ENCODE peak calls at places on chromosomes 13 and 19, in eight cellular contexts. A is endothelial cell of umbilical vein, E is H9, Z is astrocyte, H is PC-3, G is neural progenitor cell, I is H1, B is OCI-LY7. K is an unnamed sample.

GRCh38 chr13:45238945-45239795 is 38.3 kb upstream of the KCTD4 start:
- DNase-seq in A (no peak), E (no peak), Z (peak; percentile 70), H (no peak), G (no peak), I (no peak), B (no peak), K (peak; percentile 85)

GRCh38 chr19:16435999-16436650 is 35.6 kb downstream of the EPS15L1 start:
- DNase-seq in A (peak; percentile 93), E (no peak), Z (peak; percentile 46), H (no peak), G (no peak), I (no peak), B (no peak), K (peak; percentile 37)

GRCh38 chr13:98324105-98324504 is 147.0 kb upstream of the RNF113B start:
- DNase-seq in A (peak; percentile 12), E (no peak), Z (peak; percentile 31), H (no peak), G (no peak), I (no peak), B (no peak), K (peak; percentile 49)

GRCh38 chr13:26324867-26325266 is 70.9 kb downstream of the CDK8 start:
- DNase-seq in A (peak; percentile 21), E (no peak), Z (peak; percentile 32), H (no peak), G (no peak), I (no peak), B (no peak), K (no peak)

GRCh38 chr19:16571689-16572331 is 405 bp downstream of the SLC35E1 start:
- DNase-seq in A (peak; percentile 46), E (no peak), Z (no peak), H (peak; percentile 31), G (no peak), I (no peak), B (peak; percentile 62), K (peak; percentile 92)

GRCh38 chr19:55622242-55622969 is 2.0 kb downstream of the ZNF784 start:
- DNase-seq in A (no peak), E (no peak), Z (no peak), H (no peak), G (no peak), I (no peak), B (no peak), K (peak; percentile 67)

GRCh38 chr19:47641891-47642485 is 33.1 kb downstream of the BICRA start:
- DNase-seq in A (no peak), E (no peak), Z (no peak), H (no peak), G (no peak), I (no peak), B (no peak), K (no peak)

GRCh38 chr13:45658586-45659235 is 43.2 kb upstream of the ERICH6B start:
- DNase-seq in A (no peak), E (no peak), Z (peak; percentile 91), H (peak; percentile 69), G (no peak), I (no peak), B (no peak), K (peak; percentile 17)

GRCh38 chr19:44635581-44636438 is 7.9 kb upstream of the PVR start:
- DNase-seq in A (no peak), E (no peak), Z (peak; percentile 50), H (peak; percentile 64), G (no peak), I (no peak), B (no peak), K (peak; percentile 81)

GRCh38 chr13:98495627-98496238 is 81.2 kb downstream of the STK24 start:
- DNase-seq in A (no peak), E (no peak), Z (no peak), H (no peak), G (peak; percentile 48), I (no peak), B (no peak), K (no peak)

GRCh38 chr19:50796128-50796633 is 6.0 kb downstream of the ACP4 start:
- DNase-seq in A (no peak), E (no peak), Z (no peak), H (peak; percentile 33), G (no peak), I (no peak), B (peak; percentile 37), K (peak; percentile 77)
- TF ChIP-seq CTCF in A (no peak), E (peak; percentile 31), Z (no peak), H (peak; percentile 39), G (no peak), I (peak; percentile 15), B (peak; percentile 59), K (no peak)

DNA sequence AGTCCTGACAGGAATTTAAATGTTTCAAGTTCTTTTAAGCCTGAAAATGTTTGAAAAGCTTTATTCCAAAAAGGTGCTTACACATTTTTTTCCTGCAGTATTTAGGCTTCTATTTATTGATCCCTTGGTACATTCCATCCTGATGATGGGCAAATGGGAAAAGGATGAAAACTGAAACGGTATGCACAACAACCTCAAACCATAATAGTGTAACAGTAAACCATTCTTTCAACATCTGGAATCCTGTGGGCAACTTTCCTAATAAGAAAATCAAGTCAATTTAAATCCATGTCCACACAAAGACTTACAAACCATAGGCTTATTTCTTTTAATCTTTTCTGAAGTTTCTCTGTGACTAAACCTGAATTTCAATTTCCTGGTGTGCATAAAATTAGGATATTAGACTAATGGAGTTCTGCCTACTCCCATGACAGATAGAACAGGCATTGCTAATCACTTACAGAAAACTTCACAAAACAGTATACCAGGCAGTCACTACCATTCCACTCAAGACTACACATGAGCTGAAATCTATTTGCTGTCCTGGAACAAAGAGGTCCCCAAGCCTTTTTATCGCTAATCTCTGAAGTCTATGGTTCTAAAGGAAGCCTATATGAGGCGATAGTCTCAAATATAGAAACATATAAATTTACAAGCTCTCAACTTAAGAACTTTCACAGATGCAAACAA is 103.3 kb downstream of the DLEU7 start:
- DNase-seq in A (no peak), E (no peak), Z (peak; percentile 24), H (no peak), G (no peak), I (no peak), B (no peak), K (no peak)
- H3K4me2 ChIP-seq in A (no peak overlapping the region), E (no peak overlapping the region), Z (no peak overlapping the region), H (no peak overlapping the region), G (no peak overlapping the region), I (no peak overlapping the region), B (no peak overlapping the region), K (no peak overlapping the region)

DNA sequence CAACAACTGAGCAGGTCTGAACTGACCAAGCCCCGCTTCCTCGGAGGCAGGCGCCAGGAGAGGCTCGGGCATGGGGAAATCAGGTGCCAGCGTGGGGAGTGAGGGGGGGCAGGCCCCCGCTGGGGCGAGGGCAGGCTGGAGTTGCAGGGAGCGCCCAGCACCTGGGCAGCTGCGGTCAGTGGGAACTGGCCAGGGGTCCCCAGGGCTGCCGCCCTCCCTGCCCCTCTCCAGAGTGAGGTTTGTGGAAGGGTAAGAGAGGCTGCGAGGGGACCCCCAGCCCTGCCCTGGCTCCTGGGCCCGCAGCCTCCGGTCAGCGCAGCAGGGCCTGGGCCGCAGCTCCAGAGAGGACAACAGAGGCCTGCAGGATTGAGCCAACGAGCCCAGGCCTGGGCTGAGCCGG is 32.5 kb downstream of the PIP5K1C start:
- DNase-seq in A (no peak), E (no peak), Z (no peak), H (no peak), G (no peak), I (no peak), B (no peak), K (no peak)
- H3K27ac ChIP-seq in A (no peak overlapping the region), E (no peak overlapping the region), Z (no peak overlapping the region), H (no peak overlapping the region), G (peak overlapping the region; percentile 76), I (no peak overlapping the region), B (no peak overlapping the region), K (no peak overlapping the region)

GRCh38 chr19:39842693-39843435 is 3.3 kb downstream of the FBL start:
- DNase-seq in A (no peak), E (no peak), Z (no peak), H (no peak), G (no peak), I (no peak), B (no peak), K (no peak)
- TF ChIP-seq CTCF in A (no peak), E (no peak), Z (no peak), H (peak; percentile 1), G (no peak), I (no peak), B (no peak), K (no peak)

GRCh38 chr13:92225861-92226260 is 827.4 kb downstream of the GPC5 start:
- DNase-seq in A (no peak), E (no peak), Z (peak; percentile 33), H (no peak), G (no peak), I (no peak), B (no peak), K (no peak)
- H3K4me2 ChIP-seq in A (no peak overlapping the region), E (no peak overlapping the region), Z (no peak overlapping the region), H (no peak overlapping the region), G (no peak overlapping the region), I (no peak overlapping the region), B (no peak overlapping the region), K (no peak overlapping the region)

GRCh38 chr13:99856021-99856420 is 115.5 kb downstream of the ZIC5 start:
- DNase-seq in A (no peak), E (no peak), Z (no peak), H (no peak), G (no peak), I (no peak), B (no peak), K (no peak)
- H3K27ac ChIP-seq in A (no peak overlapping the region), E (no peak overlapping the region), Z (no peak overlapping the region), H (no peak overlapping the region), G (no peak overlapping the region), I (no peak overlapping the region), B (no peak overlapping the region), K (no peak overlapping the region)

DNA sequence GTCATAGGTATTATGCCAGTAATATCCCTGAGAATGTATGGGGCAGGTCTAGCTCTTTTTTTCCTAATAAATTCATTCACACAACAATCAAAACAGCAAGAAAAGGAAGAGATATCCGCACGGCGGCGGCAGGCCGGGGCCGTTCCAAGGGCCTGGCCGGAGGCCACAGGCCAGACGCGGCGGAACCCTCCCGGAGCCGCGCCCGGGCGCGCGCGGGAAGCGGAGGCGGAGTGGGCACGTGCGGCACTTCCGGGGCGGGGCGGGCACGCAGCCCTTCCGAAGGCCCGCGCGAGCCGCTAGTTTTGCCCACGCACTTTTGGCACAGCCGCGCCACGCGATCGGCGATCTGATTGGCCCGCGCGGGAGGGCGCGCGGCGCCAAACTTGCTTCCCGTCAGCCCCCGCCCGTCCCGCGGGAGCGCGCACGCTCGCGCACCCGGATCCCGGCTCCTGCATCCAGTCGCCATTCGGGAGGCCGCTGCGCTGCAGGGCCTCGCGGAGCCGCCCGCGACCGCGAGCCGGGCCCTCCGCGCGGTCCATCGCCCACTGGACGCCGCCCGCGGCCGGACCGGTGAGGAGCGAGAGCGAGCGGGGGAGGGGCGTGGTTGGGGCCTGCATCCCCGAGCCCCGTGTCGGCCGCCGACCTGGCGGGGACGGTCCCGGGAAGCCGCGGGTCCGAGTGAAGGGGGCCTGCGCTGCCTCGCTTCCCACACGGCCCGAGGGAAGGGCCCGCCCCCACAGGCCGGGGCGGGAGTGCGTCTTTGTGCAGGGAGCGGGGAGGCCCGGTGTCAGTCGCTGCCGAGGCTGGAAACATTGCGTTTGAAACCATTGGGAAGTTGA is at the start of gene CHAMP1:
- DNase-seq in A (peak; percentile 94), E (peak; percentile 87), Z (peak; percentile 91), H (peak; percentile 93), G (peak; percentile 95), I (peak; percentile 59), B (peak; percentile 89), K (peak; percentile 98)
- TF ChIP-seq CTCF in A (peak; percentile 18), E (no peak), Z (no peak), H (no peak), G (peak; percentile 14), I (no peak), B (no peak), K (no peak)

K was measured in osteoblast.